ENCODE peak calls at places on chromosomes 1 and 21, in four cellular contexts. G is OCI-LY7, T is Calu3, Q is epithelial cell of proximal tubule. S is an unnamed sample.

GRCh38 chr1:36981126-36981525 is 53.2 kb downstream of the GRIK3 start:
- DNase-seq in G (no peak), T (no peak), Q (no peak), S (no peak)

GRCh38 chr1:31579374-31579773 is 3.1 kb downstream of the TINAGL1 start:
- DNase-seq in G (no peak), T (no peak), Q (peak; percentile 50), S (no peak)

GRCh38 chr1:166113031-166113430 is 53.8 kb downstream of the FAM78B start:
- DNase-seq in G (no peak), T (no peak), Q (no peak), S (no peak)

GRCh38 chr1:26739251-26739914 is 43.6 kb downstream of the ARID1A start:
- DNase-seq in G (no peak), T (no peak), Q (no peak), S (no peak)

GRCh38 chr1:224205438-224205840 is 22.4 kb downstream of the DEGS1 start:
- DNase-seq in G (no peak), T (no peak), Q (no peak), S (no peak)

GRCh38 chr1:66182551-66183178 is 351.3 kb upstream of the SGIP1 start:
- DNase-seq in G (no peak), T (no peak), Q (no peak), S (no peak)

GRCh38 chr1:27856561-27857343 is 15.6 kb upstream of the THEMIS2 start:
- DNase-seq in G (no peak), T (no peak), Q (no peak), S (no peak)

GRCh38 chr1:235954306-235955283 is 87.9 kb upstream of the LYST start:
- DNase-seq in G (peak; percentile 85), T (no peak), Q (no peak), S (no peak)

GRCh38 chr1:78437393-78437792 is 53.4 kb upstream of the PTGFR start:
- DNase-seq in G (no peak), T (no peak), Q (no peak), S (no peak)

GRCh38 chr1:31723828-31724359 is 20.1 kb upstream of the COL16A1 start:
- DNase-seq in G (peak; percentile 69), T (peak; percentile 73), Q (no peak), S (no peak)

GRCh38 chr1:77978969-77979838 is at the start of gene FUBP1:
- DNase-seq in G (peak; percentile 99), T (peak; percentile 94), Q (peak; percentile 96), S (peak; percentile 99)

GRCh38 chr1:25729774-25730173 is 70.2 kb upstream of the SELENON start:
- DNase-seq in G (no peak), T (no peak), Q (no peak), S (no peak)

GRCh38 chr21:45367402-45368351 is 37.3 kb upstream of the COL18A1 start:
- DNase-seq in G (no peak), T (no peak), Q (no peak), S (no peak)

GRCh38 chr1:47147047-47147785 is 10.0 kb downstream of the CYP4A22 start:
- DNase-seq in G (no peak), T (no peak), Q (no peak), S (no peak)

GRCh38 chr1:37537378-37537777 is 16.7 kb downstream of the SNIP1 start:
- DNase-seq in G (no peak), T (no peak), Q (peak; percentile 67), S (no peak)

GRCh38 chr1:92791487-92792058 is 6.7 kb upstream of the EVI5 start:
- DNase-seq in G (no peak), T (no peak), Q (no peak), S (no peak)

GRCh38 chr1:1764876-1765478 is 13.3 kb downstream of the NADK start:
- DNase-seq in G (no peak), T (no peak), Q (no peak), S (no peak)

GRCh38 chr21:41691205-41692203 is 75.3 kb downstream of the RIPK4 start:
- DNase-seq in G (no peak), T (no peak), Q (no peak), S (no peak)

GRCh38 chr1:246311461-246311860 is 195.6 kb downstream of the SMYD3 start:
- DNase-seq in G (no peak), T (no peak), Q (no peak), S (no peak)

GRCh38 chr1:96944743-96945142 is 223.2 kb downstream of the PTBP2 start:
- DNase-seq in G (no peak), T (no peak), Q (no peak), S (no peak)

DNA sequence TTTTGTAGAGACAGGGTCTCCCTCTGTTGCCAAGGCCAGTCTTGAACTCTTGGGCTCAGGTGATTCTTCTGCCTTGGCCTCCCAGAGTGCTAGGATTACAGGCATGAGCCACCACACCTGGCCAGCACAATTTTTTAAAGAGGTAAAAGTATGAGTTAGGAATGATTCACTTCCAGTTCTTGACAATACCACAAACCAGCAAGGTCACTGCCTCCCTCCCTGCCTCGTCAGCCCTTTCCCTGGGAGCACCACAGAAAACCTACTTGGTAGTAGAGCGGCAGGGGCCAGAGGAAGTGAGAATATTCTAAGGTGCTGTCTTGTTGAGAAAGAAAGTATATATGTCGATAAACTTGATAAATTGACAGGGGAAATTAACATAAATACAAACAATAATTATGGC is 10.8 kb upstream of the CDA start:
- DNase-seq in G (no peak), T (no peak), Q (no peak), S (no peak)
- TF ChIP-seq CTCF in G (no peak), T (no peak), Q (no peak), S (no peak)

DNA sequence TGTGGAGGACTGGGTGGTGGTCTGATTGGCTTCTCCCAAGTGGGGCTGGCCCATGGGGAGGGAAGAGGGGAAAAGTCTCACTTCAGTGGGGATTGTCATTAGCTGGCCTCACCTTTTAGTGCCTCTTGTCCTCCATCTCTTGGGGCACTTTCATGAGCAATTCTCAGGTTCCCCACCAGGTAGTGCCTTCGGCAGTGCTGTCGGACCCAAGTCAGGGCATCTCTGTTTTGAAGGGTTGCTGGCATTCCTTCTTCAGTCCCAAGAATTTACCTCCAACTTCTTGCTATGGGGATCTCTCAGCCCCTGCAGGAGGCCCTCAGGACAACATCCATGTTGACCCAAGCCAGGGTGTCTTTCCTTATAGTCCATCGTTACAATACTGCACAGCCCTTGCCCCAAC is 54.7 kb upstream of the F3 start:
- DNase-seq in G (no peak), T (no peak), Q (no peak), S (no peak)
- TF ChIP-seq CTCF in G (no peak), T (no peak), Q (no peak), S (no peak)

GRCh38 chr21:19981938-19982337 is 1016.3 kb upstream of the NCAM2 start:
- DNase-seq in G (no peak), T (no peak), Q (no peak), S (no peak)
- TF ChIP-seq CTCF in G (no peak), T (no peak), Q (no peak), S (no peak)

DNA sequence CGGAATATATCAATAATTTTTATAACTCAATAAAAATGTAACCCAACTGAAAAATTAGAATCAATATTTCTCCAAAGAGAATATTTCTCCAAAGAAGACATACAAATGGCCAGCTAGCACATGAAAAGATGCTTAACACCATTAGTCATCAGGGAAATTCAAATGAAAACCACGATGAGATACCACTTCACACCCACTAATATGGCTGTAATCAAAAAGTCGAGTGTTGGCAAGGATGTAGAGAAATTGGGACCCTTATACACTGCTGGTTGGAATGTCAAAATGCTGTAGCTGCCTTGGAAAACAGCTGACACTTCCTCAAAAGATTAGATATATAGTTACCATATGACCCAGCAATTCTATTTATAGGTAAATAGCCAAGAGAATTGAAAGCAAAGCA is 133.0 kb downstream of the GPR52 start:
- DNase-seq in G (no peak), T (no peak), Q (no peak), S (no peak)
- TF ChIP-seq CTCF in G (no peak), T (no peak), Q (no peak), S (no peak)

GRCh38 chr1:179107706-179108629 is 26.1 kb downstream of the TOR3A start:
- DNase-seq in G (no peak), T (no peak), Q (no peak), S (no peak)

GRCh38 chr1:179108644-179109043 is 26.8 kb downstream of the TOR3A start:
- DNase-seq in G (no peak), T (no peak), Q (no peak), S (no peak)

GRCh38 chr1:179103999-179104398 is 22.1 kb downstream of the TOR3A start:
- DNase-seq in G (no peak), T (no peak), Q (no peak), S (no peak)

GRCh38 chr1:179104851-179105250 is 23.0 kb downstream of the TOR3A start:
- DNase-seq in G (no peak), T (no peak), Q (no peak), S (no peak)

GRCh38 chr1:179105393-179105792 is 23.5 kb downstream of the TOR3A start:
- DNase-seq in G (peak; percentile 40), T (no peak), Q (no peak), S (no peak)
- TF ChIP-seq CTCF in G (peak; percentile 73), T (peak; percentile 51), Q (peak; percentile 54), S (peak; percentile 3)

DNA sequence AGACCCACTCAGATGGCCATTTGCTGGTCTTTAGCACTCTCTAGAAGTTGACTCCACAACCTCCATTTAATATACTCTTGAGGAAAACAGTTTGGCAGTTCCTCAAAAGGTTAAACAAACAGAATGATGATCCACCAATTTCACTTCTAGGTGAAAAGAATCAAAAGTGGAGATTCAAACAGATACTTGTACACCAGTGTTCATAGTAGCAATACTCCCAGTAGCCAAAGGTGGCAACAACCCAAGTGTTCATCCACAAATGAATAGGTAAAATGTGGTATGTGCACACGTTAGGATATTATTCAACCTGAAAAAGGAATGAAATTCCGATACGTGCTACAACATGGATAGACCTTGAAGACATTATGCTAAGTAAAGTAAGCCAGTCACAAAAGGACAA is 6.3 kb downstream of the PRCC start:
- DNase-seq in G (no peak), T (no peak), Q (no peak), S (no peak)
- TF ChIP-seq CTCF in G (peak; percentile 24), T (peak; percentile 17), Q (peak; percentile 30), S (no peak)

GRCh38 chr1:247829651-247830050 is 5.7 kb upstream of the OR14A16 start:
- DNase-seq in G (no peak), T (no peak), Q (no peak), S (no peak)

DNA sequence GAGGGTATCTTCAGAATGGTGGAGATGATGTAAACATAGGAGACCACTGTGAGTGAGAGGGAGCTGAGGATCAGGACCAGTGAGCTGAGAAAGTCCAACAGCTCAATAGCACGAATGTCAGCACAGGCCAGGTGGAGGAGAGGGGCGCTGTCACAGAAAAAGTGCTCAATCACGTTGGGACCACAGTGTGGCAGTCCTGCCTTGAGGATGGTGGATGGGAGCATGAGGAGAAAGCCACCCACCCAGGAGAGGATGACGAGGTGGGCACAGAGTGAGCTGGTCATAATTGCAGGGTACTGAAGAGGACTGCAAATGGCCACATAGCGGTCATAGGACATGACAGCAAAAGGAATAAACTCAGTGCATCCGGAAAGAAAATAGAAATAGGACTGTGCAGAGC is 8.1 kb downstream of the OR11L1 start:
- DNase-seq in G (no peak), T (no peak), Q (no peak), S (no peak)
- TF ChIP-seq CTCF in G (no peak), T (no peak), Q (no peak), S (no peak)

S was measured in AG09319.